ENCODE peak calls at places on chromosomes 11 and 22, in seven cellular contexts. H is H9, A is trophoblast cell, C is IMR-90, F is neuronal stem cell, Q is H1, Z is mesenchymal stem cell. P is an unnamed sample.

GRCh38 chr11:69949327-69949726 is 128.8 kb upstream of the ANO1 start:
- DNase-seq in H (peak), A (peak), C (peak), F (no peak), Q (no peak), Z (peak), P (peak)

GRCh38 chr11:6319001-6319878 is 1.1 kb downstream of the CAVIN3 start:
- DNase-seq in H (peak), A (peak), C (peak), F (no peak), Q (peak), Z (no peak), P (peak)

GRCh38 chr11:19777342-19778102 is 64.9 kb downstream of the NAV2 start:
- DNase-seq in H (peak), A (peak), C (peak), F (no peak), Q (no peak), Z (peak), P (peak)

GRCh38 chr22:42937164-42937854 is 77.6 kb downstream of the PACSIN2 start:
- DNase-seq in H (peak), A (peak), C (peak), F (no peak), Q (no peak), Z (peak), P (peak)

GRCh38 chr11:19929655-19930054 is 217.0 kb downstream of the NAV2 start:
- DNase-seq in H (no peak), A (no peak), C (peak), F (no peak), Q (no peak), Z (peak), P (no peak)

GRCh38 chr11:2269601-2270321 is 627 bp downstream of the ASCL2 start:
- DNase-seq in H (peak), A (no peak), C (peak), F (no peak), Q (peak), Z (peak), P (peak)

GRCh38 chr11:119362741-119363080 is 16.2 kb upstream of the MFRP start:
- DNase-seq in H (no peak), A (no peak), C (no peak), F (no peak), Q (no peak), Z (no peak), P (no peak)

GRCh38 chr11:120102862-120103118 is 35.1 kb downstream of the TRIM29 start:
- DNase-seq in H (no peak), A (no peak), C (no peak), F (no peak), Q (no peak), Z (no peak), P (peak)

GRCh38 chr22:32775957-32776356 is 25.5 kb upstream of the TIMP3 start:
- DNase-seq in H (no peak), A (no peak), C (no peak), F (no peak), Q (no peak), Z (no peak), P (peak)

GRCh38 chr22:32776800-32777199 is 24.7 kb upstream of the TIMP3 start:
- DNase-seq in H (no peak), A (no peak), C (no peak), F (no peak), Q (no peak), Z (no peak), P (no peak)

GRCh38 chr22:32776397-32776796 is 25.1 kb upstream of the TIMP3 start:
- DNase-seq in H (no peak), A (no peak), C (no peak), F (no peak), Q (no peak), Z (no peak), P (no peak)

GRCh38 chr22:32780726-32781310 is 20.7 kb upstream of the TIMP3 start:
- DNase-seq in H (no peak), A (no peak), C (no peak), F (no peak), Q (no peak), Z (no peak), P (no peak)

GRCh38 chr22:32777997-32778396 is 23.5 kb upstream of the TIMP3 start:
- DNase-seq in H (no peak), A (no peak), C (no peak), F (no peak), Q (no peak), Z (no peak), P (peak)
- H3K23ac ChIP-seq in H (no peak), A (no peak), C (no peak), F (no peak), Q (no peak), Z (no peak), P (no peak)

GRCh38 chr11:59292611-59293010 is 66.1 kb upstream of the OR5AN1 start:
- DNase-seq in H (no peak), A (no peak), C (no peak), F (no peak), Q (no peak), Z (no peak), P (no peak)
- H3K23ac ChIP-seq in H (no peak), A (no peak), C (no peak), F (no peak), Q (no peak), Z (no peak), P (no peak)

DNA sequence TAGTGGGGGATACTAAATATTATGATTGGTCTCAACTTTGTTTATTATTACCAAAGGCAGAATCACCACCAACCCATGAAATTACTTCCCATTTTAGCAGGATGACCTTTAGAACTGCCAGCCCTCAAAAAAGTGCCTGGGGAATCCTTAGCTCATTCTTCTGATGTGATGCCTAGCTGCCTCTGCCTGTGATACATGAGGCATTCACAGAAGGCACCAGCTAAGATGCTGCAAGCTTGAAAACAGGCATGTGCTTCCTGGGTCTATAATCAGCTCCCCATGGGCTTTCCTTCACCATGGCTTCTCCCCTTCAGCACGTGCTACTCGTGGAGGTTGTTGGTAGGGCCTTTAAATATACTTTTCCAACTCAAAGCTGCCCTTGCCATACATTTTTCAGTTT is 50.4 kb upstream of the ARHGAP20 start:
- DNase-seq in H (no peak), A (no peak), C (peak), F (no peak), Q (no peak), Z (peak), P (no peak)
- H3K23ac ChIP-seq in H (no peak), A (no peak), C (peak), F (no peak), Q (no peak), Z (no peak), P (no peak)

GRCh38 chr22:48885919-48886305 is 941.8 kb downstream of the BRD1 start:
- DNase-seq in H (peak), A (no peak), C (no peak), F (no peak), Q (no peak), Z (no peak), P (no peak)

GRCh38 chr22:48884786-48885185 is 942.9 kb downstream of the BRD1 start:
- DNase-seq in H (peak), A (no peak), C (no peak), F (no peak), Q (no peak), Z (no peak), P (no peak)

GRCh38 chr22:48884292-48884691 is 943.4 kb downstream of the BRD1 start:
- DNase-seq in H (no peak), A (no peak), C (no peak), F (no peak), Q (no peak), Z (no peak), P (no peak)

GRCh38 chr22:48886604-48887393 is 940.9 kb downstream of the BRD1 start:
- DNase-seq in H (peak), A (no peak), C (no peak), F (no peak), Q (no peak), Z (no peak), P (no peak)

DNA sequence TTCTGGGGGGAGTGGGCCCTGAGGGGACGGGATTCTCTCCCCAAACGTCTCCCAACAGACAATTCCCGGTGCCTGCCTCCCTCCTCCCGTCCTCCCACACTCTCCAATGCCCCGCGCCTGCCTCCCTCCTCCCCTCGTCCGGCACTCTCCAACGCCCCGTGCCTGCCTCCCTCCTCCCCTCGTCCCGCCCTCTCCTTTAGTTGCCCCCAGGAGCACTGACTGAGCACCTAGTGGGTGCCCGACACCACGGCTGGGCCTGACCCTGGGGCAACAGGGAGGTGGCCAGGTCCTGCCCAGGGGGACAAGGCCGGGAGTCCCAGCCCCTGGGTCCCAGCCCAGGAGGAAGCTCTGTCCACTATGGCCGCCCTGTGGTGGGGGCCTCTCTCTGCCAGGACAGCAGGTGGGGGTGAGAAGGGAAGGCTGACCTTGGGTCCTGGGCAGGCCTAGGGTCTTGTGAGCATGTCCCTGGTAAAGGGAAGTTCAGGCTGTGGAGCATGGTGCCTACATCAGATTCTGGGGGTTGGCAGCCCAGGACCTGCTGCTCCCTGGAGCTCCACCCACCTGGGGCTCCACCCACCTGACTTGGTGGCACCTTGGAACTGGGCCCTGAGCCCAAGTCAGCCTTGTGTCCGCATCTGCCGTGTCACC is 942.3 kb downstream of the BRD1 start:
- DNase-seq in H (peak), A (no peak), C (no peak), F (no peak), Q (no peak), Z (no peak), P (no peak)
- H3K23ac ChIP-seq in H (no peak), A (no peak), C (no peak), F (peak), Q (no peak), Z (no peak), P (no peak)

GRCh38 chr22:22410121-22410520 is 98.4 kb downstream of the ZNF280B start:
- DNase-seq in H (no peak), A (no peak), C (no peak), F (no peak), Q (no peak), Z (no peak), P (no peak)
- H3K23ac ChIP-seq in H (no peak), A (no peak), C (no peak), F (peak), Q (no peak), Z (no peak), P (no peak)